ENCODE peak calls at places on chromosomes 11 and 22, in six cellular contexts. A, I, F, G, T and B are unnamed samples.

GRCh38 chr11:96782632-96783031 is 392.8 kb downstream of the JRKL start:
- DNase-seq in G (no peak), F (no peak), I (no peak), T (no peak), A (no peak), B (no peak)

GRCh38 chr11:128908391-128909246 is 17.5 kb downstream of the KCNJ5 start:
- DNase-seq in I (peak; percentile 66), T (peak; percentile 30), G (no peak), A (peak; percentile 66), F (peak; percentile 30), B (peak; percentile 92)

GRCh38 chr11:120880791-120881190 is 143.1 kb upstream of the TBCEL start:
- DNase-seq in I (no peak), A (peak; percentile 11), F (no peak), G (no peak), T (no peak), B (no peak)

GRCh38 chr11:24588075-24588474 is 91.2 kb downstream of the LUZP2 start:
- DNase-seq in A (no peak), T (peak; percentile 15), F (no peak), G (no peak), I (no peak), B (peak; percentile 70)

GRCh38 chr11:120141144-120142071 is 3.5 kb upstream of the TRIM29 start:
- DNase-seq in T (no peak), G (no peak), I (no peak), A (no peak), F (no peak), B (no peak)

GRCh38 chr11:3956038-3956437 is 100.6 kb downstream of the STIM1 start:
- DNase-seq in T (no peak), I (no peak), F (no peak), A (no peak), G (no peak), B (no peak)

GRCh38 chr11:128448981-128449713 is 138.2 kb downstream of the ETS1 start:
- DNase-seq in I (no peak), G (no peak), F (no peak), T (no peak), A (no peak), B (no peak)

GRCh38 chr11:113528982-113529381 is 53.8 kb upstream of the DRD2 start:
- DNase-seq in G (no peak), F (no peak), T (no peak), I (peak; percentile 92), A (peak; percentile 49), B (no peak)

GRCh38 chr11:67465190-67465522 is 3.9 kb downstream of the TMEM134 start:
- DNase-seq in T (no peak), A (no peak), F (no peak), G (no peak), I (no peak), B (no peak)

GRCh38 chr11:133966924-133967598 is 10.3 kb upstream of the IGSF9B start:
- DNase-seq in T (no peak), A (no peak), G (peak; percentile 77), I (no peak), F (no peak), B (no peak)

GRCh38 chr22:21766933-21767462 is 31.4 kb upstream of the YPEL1 start:
- DNase-seq in T (no peak), F (no peak), G (peak; percentile 50), I (no peak), A (no peak), B (no peak)

GRCh38 chr11:95345651-95346050 is 114.6 kb upstream of the SESN3 start:
- DNase-seq in I (no peak), T (no peak), F (no peak), A (no peak), G (no peak), B (no peak)

GRCh38 chr22:18998998-18999397 is 62.9 kb upstream of the PRODH start:
- DNase-seq in F (no peak), I (no peak), T (no peak), G (peak; percentile 25), A (no peak), B (no peak)

GRCh38 chr11:61061081-61061826 is 41.0 kb upstream of the CD5 start:
- DNase-seq in T (peak; percentile 25), F (no peak), G (peak; percentile 88), I (peak; percentile 23), A (peak; percentile 3), B (no peak)

GRCh38 chr11:81966340-81966739 is 767.3 kb downstream of the FAM181B start:
- DNase-seq in G (no peak), A (no peak), T (no peak), F (no peak), I (no peak), B (no peak)

GRCh38 chr11:75450826-75451783 is 18.1 kb upstream of the KLHL35 start:
- DNase-seq in A (no peak), I (no peak), T (no peak), G (peak; percentile 51), F (no peak), B (no peak)

GRCh38 chr22:27213291-27213690 is 555.9 kb downstream of the MIAT start:
- DNase-seq in G (no peak), A (peak; percentile 35), T (no peak), I (no peak), F (no peak), B (no peak)

GRCh38 chr11:61065955-61066638 is 36.2 kb upstream of the CD5 start:
- DNase-seq in F (no peak), A (no peak), T (no peak), G (peak; percentile 70), I (no peak), B (no peak)

GRCh38 chr11:13983081-13983751 is 20.7 kb downstream of the SPON1 start:
- DNase-seq in A (peak; percentile 25), T (no peak), I (no peak), F (no peak), G (no peak), B (no peak)

GRCh38 chr11:121058941-121059340 is 35.0 kb downstream of the TBCEL start:
- DNase-seq in F (no peak), G (no peak), I (no peak), A (no peak), T (no peak), B (no peak)

GRCh38 chr22:49036513-49036912 is 791.2 kb downstream of the BRD1 start:
- DNase-seq in G (no peak), A (no peak), F (no peak), T (no peak), I (no peak), B (no peak)

GRCh38 chr22:22076937-22077703 is 94.5 kb upstream of the TOP3B start:
- DNase-seq in T (no peak), G (no peak), I (no peak), F (no peak), A (no peak), B (no peak)

GRCh38 chr11:762421-763072 is 14.7 kb downstream of the GATD1 start:
- DNase-seq in I (peak; percentile 54), A (peak; percentile 89), T (peak; percentile 66), F (peak; percentile 44), G (no peak), B (no peak)

GRCh38 chr22:38017272-38017920 is 33.0 kb upstream of the SOX10 start:
- DNase-seq in I (peak; percentile 91), A (peak; percentile 65), T (no peak), G (no peak), F (peak; percentile 79), B (peak; percentile 37)

GRCh38 chr22:24566899-24567511 is 11.2 kb downstream of the SNRPD3 start:
- DNase-seq in I (no peak), A (peak; percentile 28), G (no peak), F (no peak), T (no peak), B (no peak)

GRCh38 chr11:44840526-44840925 is 110.2 kb downstream of the TP53I11 start:
- DNase-seq in F (no peak), A (no peak), T (no peak), G (no peak), I (no peak), B (no peak)

GRCh38 chr22:31578171-31578570 is 81.8 kb downstream of the SFI1 start:
- DNase-seq in T (no peak), A (no peak), F (no peak), I (no peak), G (no peak), B (no peak)

GRCh38 chr22:26318975-26319374 is 110.1 kb upstream of the ASPHD2 start:
- DNase-seq in T (no peak), F (no peak), I (no peak), A (peak; percentile 31), G (no peak), B (no peak)

GRCh38 chr11:133815636-133816035 is 29.7 kb downstream of the SPATA19 start:
- DNase-seq in F (no peak), G (no peak), T (no peak), A (no peak), I (no peak), B (no peak)

GRCh38 chr11:110712643-110713468 is 619 bp upstream of the ARHGAP20 start:
- DNase-seq in T (peak; percentile 3), I (peak; percentile 24), G (peak; percentile 0), F (peak; percentile 57), A (peak; percentile 1), B (peak; percentile 77)

GRCh38 chr11:63165710-63166310 is 21.8 kb upstream of the SLC22A24 start:
- DNase-seq in I (no peak), F (no peak), A (no peak), T (no peak), G (no peak), B (peak; percentile 68)